ENCODE peak calls at places on chromosomes 1 and 21, in eight cellular contexts. U is CD4-positive, CD25-positive, alpha-beta regulatory T cell; C is upper lobe of right lung; O is mucosa of descending colon; F is body of pancreas; M is HepG2; I is thoracic aorta; J is left lung. X is an unnamed sample. For H3K4me1, the result is how much of the 10 kb centered on the place peaks cover.

GRCh38 chr1:150281221-150281757 is 1.1 kb upstream of the CIART start:
- ATAC-seq in U (peak), C (peak), O (peak), F (peak), M (peak), I (peak), J (peak), X (peak)

GRCh38 chr1:20076695-20077461 is 6.9 kb downstream of the PLA2G5 start:
- ATAC-seq in U (no peak), C (no peak), O (no peak), F (no peak), M (no peak), I (no peak), J (no peak), X (no peak)

GRCh38 chr1:109312978-109313775 is 6.4 kb upstream of the MYBPHL start:
- ATAC-seq in U (no peak), C (peak), O (no peak), F (no peak), M (no peak), I (no peak), J (peak), X (no peak)

GRCh38 chr1:184691719-184692324 is 62.8 kb downstream of the EDEM3 start:
- ATAC-seq in U (no peak), C (peak), O (no peak), F (no peak), M (peak), I (no peak), J (peak), X (no peak)

GRCh38 chr1:41954533-41954944 is 35.8 kb upstream of the HIVEP3 start:
- ATAC-seq in U (no peak), C (no peak), O (no peak), F (peak), M (no peak), I (no peak), J (peak), X (no peak)

GRCh38 chr1:171173069-171173468 is 12.0 kb upstream of the FMO2 start:
- ATAC-seq in U (no peak), C (no peak), O (no peak), F (no peak), M (no peak), I (no peak), J (peak), X (no peak)

GRCh38 chr1:86184401-86184800 is 27.8 kb upstream of the COL24A1 start:
- ATAC-seq in U (no peak), C (no peak), O (no peak), F (no peak), M (no peak), I (no peak), J (no peak), X (no peak)

GRCh38 chr1:59229138-59229537 is 67.8 kb upstream of the FGGY start:
- ATAC-seq in U (no peak), C (peak), O (no peak), F (peak), M (no peak), I (no peak), J (peak), X (peak)

GRCh38 chr1:170692866-170693575 is 29.1 kb downstream of the PRRX1 start:
- ATAC-seq in U (no peak), C (peak), O (no peak), F (no peak), M (no peak), I (peak), J (no peak), X (peak)

GRCh38 chr1:86380257-86380861 is 15.8 kb downstream of the ODF2L start:
- ATAC-seq in U (peak), C (peak), O (peak), F (peak), M (peak), I (no peak), J (peak), X (no peak)

GRCh38 chr1:112370981-112371380 is 25.0 kb upstream of the CTTNBP2NL start:
- ATAC-seq in U (no peak), C (no peak), O (no peak), F (no peak), M (no peak), I (no peak), J (no peak), X (no peak)

GRCh38 chr1:151289991-151290708 is 8.1 kb downstream of the ZNF687 start:
- ATAC-seq in U (no peak), C (no peak), O (no peak), F (no peak), M (no peak), I (no peak), J (no peak), X (no peak)

GRCh38 chr1:20227704-20228103 is 41.4 kb upstream of the PLA2G2C start:
- ATAC-seq in U (no peak), C (no peak), O (no peak), F (no peak), M (no peak), I (no peak), J (no peak), X (no peak)

GRCh38 chr1:15935056-15935950 is 40.6 kb downstream of the ZBTB17 start:
- ATAC-seq in U (no peak), C (peak), O (no peak), F (no peak), M (no peak), I (no peak), J (no peak), X (no peak)

GRCh38 chr1:201488817-201489581 is 17.9 kb downstream of the CSRP1 start:
- ATAC-seq in U (no peak), C (peak), O (peak), F (peak), M (no peak), I (peak), J (peak), X (peak)

GRCh38 chr1:21262282-21263051 is 27.8 kb downstream of the ECE1 start:
- ATAC-seq in U (no peak), C (peak), O (peak), F (peak), M (peak), I (peak), J (peak), X (peak)

GRCh38 chr1:115838805-115839705 is 1.9 kb downstream of the NHLH2 start:
- ATAC-seq in U (no peak), C (peak), O (peak), F (peak), M (no peak), I (no peak), J (peak), X (peak)

GRCh38 chr1:173444757-173445156 is 32.4 kb upstream of the PRDX6 start:
- ATAC-seq in U (no peak), C (no peak), O (no peak), F (no peak), M (no peak), I (no peak), J (no peak), X (no peak)
- H3K4me1 ChIP-seq in U (under half), C (under half), O (under half), F (under half), M (under half), I (under half), J (under half), X (under half)

GRCh38 chr1:54919367-54920359 is 32.7 kb upstream of the DHCR24 start:
- ATAC-seq in U (no peak), C (no peak), O (peak), F (no peak), M (peak), I (no peak), J (no peak), X (no peak)

GRCh38 chr1:54922040-54922761 is 35.2 kb upstream of the DHCR24 start:
- ATAC-seq in U (no peak), C (no peak), O (no peak), F (no peak), M (no peak), I (no peak), J (no peak), X (no peak)

GRCh38 chr1:54927475-54928240 is 40.7 kb upstream of the DHCR24 start:
- ATAC-seq in U (no peak), C (no peak), O (no peak), F (no peak), M (no peak), I (no peak), J (no peak), X (no peak)

GRCh38 chr1:54926955-54927354 is 40.0 kb upstream of the DHCR24 start:
- ATAC-seq in U (no peak), C (no peak), O (no peak), F (no peak), M (peak), I (no peak), J (peak), X (no peak)

DNA sequence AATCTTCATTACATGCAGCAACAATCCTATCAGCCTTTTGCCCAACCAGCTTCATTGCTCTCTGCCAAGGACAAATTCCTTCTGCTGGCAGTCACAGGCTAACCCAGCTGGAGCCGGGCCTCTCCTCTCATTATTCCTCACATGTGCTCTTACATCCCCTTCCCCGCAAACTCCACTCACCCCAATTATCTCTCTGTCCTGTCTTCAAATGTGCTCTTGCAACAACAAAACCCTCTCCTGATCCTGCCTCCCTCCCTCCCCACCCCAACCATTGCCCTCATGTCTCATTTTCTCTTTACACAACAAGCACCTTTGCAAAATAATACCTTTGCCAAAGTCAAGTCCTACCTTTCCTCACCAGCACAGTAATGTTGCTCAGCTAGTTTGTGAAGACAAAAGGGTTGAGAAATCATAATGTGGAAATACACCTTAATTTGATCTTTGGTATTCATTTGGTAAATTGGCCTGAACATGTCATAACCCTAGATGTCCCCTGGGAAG is 36.0 kb upstream of the DHCR24 start:
- ATAC-seq in U (no peak), C (peak), O (no peak), F (peak), M (peak), I (no peak), J (peak), X (no peak)
- H3K4me1 ChIP-seq in U (under half), C (under half), O (under half), F (under half), M (half or more), I (under half), J (under half), X (under half)

DNA sequence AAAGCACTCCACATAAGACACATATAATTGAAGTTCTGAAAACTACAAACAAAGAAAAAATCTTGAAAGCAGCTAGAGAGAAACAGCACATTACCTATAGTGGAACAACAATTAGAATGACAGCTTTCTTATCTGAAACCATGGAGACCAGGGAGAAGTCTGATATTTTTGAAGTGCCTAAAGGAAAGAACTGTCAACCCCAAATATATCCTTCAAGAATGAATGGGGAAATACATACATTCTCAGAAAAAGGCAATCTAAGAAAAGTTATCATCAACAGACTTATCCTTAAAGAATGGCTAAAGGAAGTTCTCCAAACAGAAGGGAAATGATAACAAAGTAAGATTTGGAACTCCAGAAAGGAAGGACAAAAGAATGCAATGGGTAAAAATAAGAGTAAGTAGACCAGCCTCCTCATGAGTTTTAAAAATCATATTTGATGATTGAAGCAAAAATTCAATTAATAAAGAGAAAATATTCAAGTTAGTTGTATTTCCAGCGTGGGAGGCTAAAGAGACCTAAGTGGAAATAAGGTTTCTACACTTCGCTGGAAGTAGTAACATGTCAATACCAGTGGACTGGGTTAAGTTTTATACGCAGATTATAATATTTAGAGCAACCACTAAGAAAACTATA is 170.8 kb upstream of the SAMSN1 start:
- ATAC-seq in U (no peak), C (no peak), O (no peak), F (no peak), M (no peak), I (no peak), J (no peak), X (no peak)
- H3K4me1 ChIP-seq in U (under half), C (under half), O (under half), F (under half), M (under half), I (under half), J (under half), X (under half)

GRCh38 chr1:244369256-244370057 is 82.3 kb downstream of the ADSS2 start:
- ATAC-seq in U (no peak), C (peak), O (peak), F (no peak), M (no peak), I (no peak), J (no peak), X (no peak)

GRCh38 chr1:244370060-244370637 is 81.6 kb downstream of the ADSS2 start:
- ATAC-seq in U (no peak), C (no peak), O (no peak), F (no peak), M (no peak), I (no peak), J (no peak), X (no peak)

GRCh38 chr1:244371294-244372141 is 80.2 kb downstream of the ADSS2 start:
- ATAC-seq in U (no peak), C (no peak), O (no peak), F (no peak), M (peak), I (no peak), J (peak), X (no peak)

DNA sequence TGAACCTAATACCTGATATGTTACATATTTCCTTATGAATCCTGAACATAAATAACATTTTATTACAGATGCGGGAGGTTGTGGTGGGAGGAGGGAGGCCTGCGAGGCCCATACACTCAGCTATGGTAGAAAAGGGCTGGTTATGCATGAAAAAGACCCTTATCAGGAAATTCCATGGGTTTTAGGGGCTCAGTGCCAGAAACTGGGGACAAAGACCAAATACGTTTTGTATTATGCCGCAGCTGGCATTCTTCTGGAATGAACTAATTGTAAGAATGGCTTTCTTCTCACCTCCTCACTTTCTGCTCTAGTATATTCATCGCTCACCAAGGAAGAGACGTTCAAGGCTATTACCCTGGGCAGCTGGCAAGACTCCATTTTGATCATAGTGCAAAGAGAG is 76.6 kb downstream of the ADSS2 start:
- ATAC-seq in U (no peak), C (no peak), O (no peak), F (no peak), M (no peak), I (no peak), J (no peak), X (no peak)
- H3K4me1 ChIP-seq in U (under half), C (under half), O (under half), F (under half), M (under half), I (under half), J (under half), X (under half)

GRCh38 chr1:147749792-147750191 is 10.6 kb downstream of the GJA5 start:
- ATAC-seq in U (no peak), C (no peak), O (no peak), F (no peak), M (no peak), I (no peak), J (no peak), X (no peak)
- H3K4me1 ChIP-seq in U (under half), C (under half), O (under half), F (under half), M (under half), I (under half), J (under half), X (under half)

GRCh38 chr1:206770531-206771352 is at the start of gene IL19:
- ATAC-seq in U (no peak), C (peak), O (peak), F (no peak), M (no peak), I (no peak), J (peak), X (peak)

GRCh38 chr1:206771353-206771722 is 765 bp downstream of the IL19 start:
- ATAC-seq in U (no peak), C (no peak), O (no peak), F (no peak), M (no peak), I (no peak), J (no peak), X (no peak)

GRCh38 chr1:206766251-206766856 is 4.2 kb upstream of the IL19 start:
- ATAC-seq in U (peak), C (peak), O (peak), F (no peak), M (peak), I (no peak), J (peak), X (peak)

GRCh38 chr1:206768472-206769330 is 1.9 kb upstream of the IL19 start:
- ATAC-seq in U (no peak), C (no peak), O (no peak), F (no peak), M (no peak), I (no peak), J (no peak), X (no peak)

GRCh38 chr1:206769331-206769731 is 1.2 kb upstream of the IL19 start:
- ATAC-seq in U (peak), C (no peak), O (peak), F (no peak), M (no peak), I (no peak), J (no peak), X (no peak)
- H3K4me1 ChIP-seq in U (half or more), C (under half), O (under half), F (under half), M (under half), I (under half), J (under half), X (under half)

GRCh38 chr1:183038913-183039312 is 15.7 kb downstream of the LAMC1 start:
- ATAC-seq in U (no peak), C (no peak), O (no peak), F (no peak), M (no peak), I (no peak), J (no peak), X (no peak)

GRCh38 chr1:183040600-183040999 is 17.4 kb downstream of the LAMC1 start:
- ATAC-seq in U (no peak), C (no peak), O (no peak), F (no peak), M (no peak), I (no peak), J (no peak), X (no peak)

GRCh38 chr1:183039985-183040447 is 16.8 kb downstream of the LAMC1 start:
- ATAC-seq in U (no peak), C (peak), O (no peak), F (no peak), M (no peak), I (no peak), J (peak), X (no peak)

GRCh38 chr1:183038333-183038876 is 15.2 kb downstream of the LAMC1 start:
- ATAC-seq in U (no peak), C (no peak), O (no peak), F (no peak), M (no peak), I (no peak), J (no peak), X (no peak)

GRCh38 chr1:183039330-183039729 is 16.1 kb downstream of the LAMC1 start:
- ATAC-seq in U (no peak), C (no peak), O (no peak), F (no peak), M (no peak), I (no peak), J (no peak), X (no peak)
- H3K4me1 ChIP-seq in U (under half), C (under half), O (under half), F (under half), M (half or more), I (under half), J (under half), X (under half)